ENCODE peak calls at places on chromosomes 3 and 15, in five cellular contexts. X, D, I, V and G are unnamed samples.

GRCh38 chr3:155525324-155525833 is 219.5 kb downstream of the PLCH1 start:
- DNase-seq in X (no peak), D (no peak), I (no peak), V (no peak), G (no peak)

GRCh38 chr3:37995652-37996641 is 5.4 kb downstream of the VILL start:
- DNase-seq in X (no peak), D (peak; percentile 39), I (no peak), V (peak; percentile 55), G (no peak)

GRCh38 chr3:38950000-38950399 is 101.7 kb downstream of the SCN11A start:
- DNase-seq in X (no peak), D (no peak), I (no peak), V (no peak), G (no peak)

GRCh38 chr3:123072564-123072963 is 5.7 kb downstream of the PDIA5 start:
- DNase-seq in X (no peak), D (no peak), I (no peak), V (no peak), G (no peak)

GRCh38 chr3:37768107-37768809 is 93.4 kb upstream of the CTDSPL start:
- DNase-seq in X (no peak), D (peak; percentile 40), I (no peak), V (no peak), G (no peak)

GRCh38 chr3:4524423-4524769 is 31.2 kb downstream of the ITPR1 start:
- DNase-seq in X (no peak), D (peak; percentile 20), I (no peak), V (no peak), G (no peak)

GRCh38 chr3:12454076-12454807 is 30.0 kb upstream of the TSEN2 start:
- DNase-seq in X (no peak), D (no peak), I (peak; percentile 23), V (no peak), G (no peak)

GRCh38 chr3:134630506-134630905 is 20.3 kb downstream of the KY start:
- DNase-seq in X (no peak), D (no peak), I (peak; percentile 35), V (no peak), G (no peak)

GRCh38 chr3:115974940-115975339 is 351.6 kb downstream of the GAP43 start:
- DNase-seq in X (no peak), D (no peak), I (no peak), V (no peak), G (no peak)

GRCh38 chr15:81103857-81104256 is 30.2 kb upstream of the CFAP161 start:
- DNase-seq in X (no peak), D (no peak), I (no peak), V (no peak), G (no peak)

GRCh38 chr15:68310178-68310810 is 32.7 kb downstream of the FEM1B start:
- DNase-seq in X (peak; percentile 36), D (no peak), I (no peak), V (no peak), G (no peak)

GRCh38 chr3:52507359-52507758 is 12.2 kb downstream of the STAB1 start:
- DNase-seq in X (no peak), D (peak; percentile 63), I (peak; percentile 75), V (no peak), G (no peak)

GRCh38 chr15:88125578-88125977 is 131.0 kb downstream of the NTRK3 start:
- DNase-seq in X (no peak), D (no peak), I (no peak), V (no peak), G (no peak)

GRCh38 chr15:71325461-71325860 is 210.2 kb downstream of the THSD4 start:
- DNase-seq in X (no peak), D (no peak), I (peak; percentile 60), V (no peak), G (no peak)

GRCh38 chr3:52892625-52893311 is 4.6 kb downstream of the STIMATE start:
- DNase-seq in X (no peak), D (no peak), I (peak; percentile 25), V (no peak), G (no peak)

GRCh38 chr15:101064795-101065569 is 145.8 kb downstream of the LRRK1 start:
- DNase-seq in X (no peak), D (no peak), I (no peak), V (no peak), G (no peak)

GRCh38 chr15:53246996-53247395 is 456.9 kb upstream of the ONECUT1 start:
- DNase-seq in X (no peak), D (no peak), I (no peak), V (no peak), G (no peak)

DNA sequence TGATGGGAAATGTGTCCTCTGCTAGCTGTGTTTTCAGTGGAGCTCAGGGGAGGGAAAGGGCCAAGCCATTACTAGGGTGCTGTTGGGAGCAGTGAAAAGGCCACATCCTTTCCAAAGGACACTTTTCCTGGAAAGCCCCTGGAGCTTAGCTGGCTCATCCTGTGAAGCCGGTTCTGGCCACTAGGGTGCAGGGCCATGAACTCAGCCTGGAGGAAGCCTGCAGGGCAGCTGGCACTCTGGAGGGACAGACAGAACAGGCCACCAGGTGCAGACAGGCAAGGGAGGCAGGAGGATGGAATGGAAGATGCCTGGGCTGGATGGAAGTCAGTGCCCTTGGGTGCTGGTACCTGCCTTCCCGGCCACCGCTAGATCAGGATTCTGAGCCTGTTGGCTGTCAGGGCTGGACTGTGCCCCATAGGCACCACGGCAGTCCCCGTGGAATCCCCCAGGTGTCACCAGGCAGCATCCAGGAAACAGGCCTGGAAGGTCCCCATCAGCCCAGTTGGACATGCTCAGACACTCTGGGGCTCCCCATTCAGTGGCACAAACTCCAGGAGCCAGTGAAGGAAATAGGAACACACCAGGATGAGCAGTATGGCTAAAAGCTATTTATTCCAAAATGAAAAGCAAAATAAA is 76.2 kb upstream of the C2CD4B start:
- DNase-seq in X (no peak), D (peak; percentile 32), I (no peak), V (no peak), G (no peak)
- TF ChIP-seq CTCF in X (peak; percentile 30), D (peak; percentile 57), I (peak; percentile 68), V (peak; percentile 15), G (no peak)

DNA sequence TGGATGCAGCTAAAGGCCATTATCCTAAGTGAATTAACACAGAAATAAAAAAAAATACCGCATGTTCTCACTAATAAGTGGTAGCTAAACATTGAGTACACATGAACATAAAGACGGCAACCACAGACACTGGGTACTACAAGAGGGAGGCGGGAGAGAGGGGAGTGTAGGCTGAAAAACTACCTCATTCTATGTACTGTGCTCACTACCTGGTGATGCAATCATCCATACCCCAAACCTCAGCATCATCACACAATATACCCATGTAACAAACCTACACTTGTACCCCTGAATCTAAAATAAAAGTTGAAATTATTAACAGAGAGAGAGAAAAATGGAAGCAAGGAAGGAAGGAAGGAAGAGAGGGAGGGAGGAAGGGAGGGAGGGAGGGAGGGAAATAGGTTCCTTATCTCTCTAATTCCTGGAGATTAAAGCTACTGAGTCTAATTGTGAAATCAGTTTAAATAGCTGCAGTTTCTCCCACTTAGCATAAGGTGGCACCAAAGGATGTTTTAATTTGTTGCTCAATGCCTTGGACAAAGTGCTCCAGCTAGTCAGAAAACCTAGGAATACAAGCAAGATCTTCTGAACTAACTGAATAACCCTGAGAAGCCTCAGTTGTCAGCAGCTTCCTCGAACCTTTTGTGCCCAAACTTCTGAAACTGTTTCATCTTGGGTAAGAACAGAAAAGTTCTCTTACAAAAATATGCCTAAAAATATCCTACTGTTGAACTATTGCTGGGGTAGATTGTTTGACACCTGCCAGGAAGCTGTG is 79.4 kb upstream of the ATP11B start:
- DNase-seq in X (no peak), D (peak; percentile 58), I (peak; percentile 69), V (no peak), G (no peak)
- TF ChIP-seq CTCF in X (peak; percentile 72), D (peak; percentile 75), I (peak; percentile 77), V (peak; percentile 27), G (peak; percentile 61)

DNA sequence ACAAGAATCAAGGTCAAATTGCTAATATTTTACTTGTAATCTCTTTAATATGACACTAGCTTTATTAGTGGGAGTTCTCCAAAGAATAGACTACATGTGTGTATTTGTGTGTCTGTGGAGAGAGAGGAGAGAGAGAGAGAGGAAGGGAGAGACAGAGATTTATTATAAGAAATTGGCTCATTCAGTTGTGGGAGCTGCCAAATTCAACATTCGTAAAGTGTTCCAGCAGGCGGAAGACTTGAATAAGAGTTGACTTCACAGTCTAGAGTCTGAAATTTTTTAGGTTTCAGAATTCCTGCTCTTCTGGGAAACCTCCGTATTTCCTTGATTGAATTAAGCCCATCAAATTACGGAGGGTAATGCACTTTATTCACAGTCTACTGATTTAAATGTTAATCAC is 4.7 kb upstream of the CLDN1 start:
- DNase-seq in X (no peak), D (no peak), I (no peak), V (no peak), G (no peak)
- TF ChIP-seq CTCF in X (peak; percentile 19), D (no peak), I (no peak), V (no peak), G (no peak)

DNA sequence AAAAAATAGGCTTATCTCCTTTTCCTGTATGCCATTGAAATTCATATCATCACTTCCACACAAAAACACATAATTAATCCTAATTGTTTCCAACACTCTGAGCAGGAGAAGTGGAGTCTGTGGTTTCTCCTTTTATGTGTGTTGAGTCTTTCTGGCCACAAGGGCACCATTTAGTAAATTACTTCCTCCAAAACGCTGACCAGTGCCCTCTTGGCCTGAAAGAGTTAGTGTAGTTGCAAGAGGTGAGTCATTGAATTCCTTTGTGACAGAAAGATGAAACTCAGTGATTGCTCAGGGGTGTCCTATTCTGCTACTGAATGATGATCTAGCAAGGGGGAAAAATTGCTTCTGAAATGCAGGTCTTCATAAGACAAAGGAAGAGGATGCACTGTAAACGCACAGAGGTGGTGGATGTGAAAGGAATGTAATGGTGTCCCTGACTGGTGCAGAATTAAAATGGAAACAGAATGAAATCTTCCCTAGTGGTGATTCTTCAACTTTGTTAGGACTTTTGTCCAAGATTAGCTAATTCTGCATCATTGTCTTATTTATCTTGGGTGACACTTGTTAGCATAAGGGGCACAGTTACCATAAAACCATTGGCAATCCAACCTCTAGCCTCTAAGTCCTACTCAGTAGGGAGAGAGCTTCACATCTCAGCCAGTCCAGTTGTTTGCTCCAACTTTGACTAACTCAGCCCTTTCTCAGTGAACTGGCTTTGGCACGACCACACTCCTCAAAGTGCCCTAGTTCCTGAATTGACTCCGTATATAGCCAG is 208.4 kb upstream of the NANOGP8 start:
- DNase-seq in X (no peak), D (peak; percentile 77), I (peak; percentile 78), V (no peak), G (no peak)
- TF ChIP-seq CTCF in X (no peak), D (peak; percentile 7), I (peak; percentile 73), V (no peak), G (no peak)